ENCODE peak calls at places on chromosomes 3 and 15, in four cellular contexts. I is stomach, B is epithelial cell of esophagus, D is choroid plexus epithelial cell. Y is an unnamed sample.
A peak's percentile ranks its signal among the peaks of the same experiment; 100 is the strongest.

GRCh38 chr15:29143909-29144308 is 125.7 kb downstream of the NSMCE3 start:
- DNase-seq in I (no peak), B (no peak), D (peak; percentile 63), Y (no peak)

GRCh38 chr3:9826815-9827574 is 16.8 kb downstream of the RPUSD3 start:
- DNase-seq in I (no peak), B (peak; percentile 42), D (peak; percentile 37), Y (no peak)

GRCh38 chr15:30991301-30992072 is at the start of gene MTMR10:
- DNase-seq in I (peak; percentile 82), B (peak; percentile 84), D (peak; percentile 79), Y (no peak)

GRCh38 chr15:31473384-31474058 is 146.9 kb downstream of the KLF13 start:
- DNase-seq in I (peak; percentile 21), B (no peak), D (no peak), Y (no peak)

GRCh38 chr3:56131976-56132590 is 336.2 kb downstream of the ERC2 start:
- DNase-seq in I (no peak), B (peak; percentile 95), D (peak; percentile 97), Y (no peak)

GRCh38 chr3:32297366-32297765 is 58.9 kb downstream of the CMTM8 start:
- DNase-seq in I (no peak), B (no peak), D (no peak), Y (no peak)

GRCh38 chr15:59174846-59175831 is 31.5 kb upstream of the LDHAL6B start:
- DNase-seq in I (peak; percentile 37), B (peak; percentile 86), D (peak; percentile 86), Y (peak; percentile 37)

GRCh38 chr3:12396475-12396874 is 87.8 kb upstream of the TSEN2 start:
- DNase-seq in I (no peak), B (no peak), D (no peak), Y (no peak)

GRCh38 chr3:46878796-46879436 is 1.4 kb downstream of the PTH1R start:
- DNase-seq in I (no peak), B (peak; percentile 7), D (no peak), Y (no peak)

GRCh38 chr3:47540281-47540680 is 26.8 kb upstream of the ELP6 start:
- DNase-seq in I (no peak), B (peak; percentile 26), D (no peak), Y (no peak)

GRCh38 chr3:12986986-12987385 is 86.2 kb downstream of the IQSEC1 start:
- DNase-seq in I (peak; percentile 71), B (no peak), D (no peak), Y (no peak)

GRCh38 chr3:160841455-160841854 is 85.4 kb downstream of the PPM1L start:
- DNase-seq in I (no peak), B (no peak), D (no peak), Y (no peak)
- TF ChIP-seq CTCF in I (no peak), B (no peak), D (no peak), Y (no peak)

DNA sequence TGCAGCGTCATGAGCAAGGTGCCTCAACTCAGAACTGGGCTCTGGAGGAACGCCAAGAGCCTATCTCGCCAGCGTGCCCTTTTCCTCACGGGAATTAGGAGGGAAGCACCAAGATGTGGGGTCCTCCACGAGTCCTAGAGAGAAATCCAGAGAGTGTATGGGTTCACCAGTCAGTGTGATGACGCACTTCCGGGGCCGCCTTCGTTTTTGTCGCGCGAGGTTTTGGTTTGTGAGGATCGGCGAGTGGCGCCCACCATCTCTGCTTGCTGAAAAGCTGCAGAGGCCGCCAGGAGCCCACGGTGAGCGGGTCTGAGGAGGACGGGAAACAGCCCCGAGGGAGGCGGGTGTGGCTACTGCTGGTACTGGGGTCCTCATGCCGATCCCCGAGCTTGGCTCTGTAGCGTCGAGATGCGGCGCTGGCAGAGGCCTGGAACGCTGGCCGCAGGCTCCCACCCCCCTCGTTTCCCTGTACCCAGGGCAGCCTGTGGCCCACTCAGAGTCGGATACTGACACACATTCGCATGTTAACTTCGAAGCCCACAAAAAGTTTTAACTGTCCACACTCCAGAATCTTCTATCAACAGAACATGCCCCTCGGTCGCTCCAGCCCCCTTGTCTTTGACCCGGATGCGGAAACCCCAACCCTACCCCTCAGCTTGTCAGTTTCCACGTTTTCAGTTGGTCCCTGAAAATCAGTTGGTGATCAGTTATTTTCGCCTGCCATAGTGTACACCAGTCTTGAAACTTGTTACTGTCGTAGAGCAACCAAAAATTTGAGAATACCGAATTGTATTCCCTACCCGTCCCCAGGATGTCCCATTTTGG is 30.4 kb downstream of the ZNF662 start:
- DNase-seq in I (peak; percentile 27), B (peak; percentile 46), D (peak; percentile 48), Y (no peak)
- H3K4me3 ChIP-seq in I (peak overlapping the region; percentile 38), B (peak overlapping the region; percentile 46), D (peak overlapping the region; percentile 60), Y (no peak overlapping the region)

DNA sequence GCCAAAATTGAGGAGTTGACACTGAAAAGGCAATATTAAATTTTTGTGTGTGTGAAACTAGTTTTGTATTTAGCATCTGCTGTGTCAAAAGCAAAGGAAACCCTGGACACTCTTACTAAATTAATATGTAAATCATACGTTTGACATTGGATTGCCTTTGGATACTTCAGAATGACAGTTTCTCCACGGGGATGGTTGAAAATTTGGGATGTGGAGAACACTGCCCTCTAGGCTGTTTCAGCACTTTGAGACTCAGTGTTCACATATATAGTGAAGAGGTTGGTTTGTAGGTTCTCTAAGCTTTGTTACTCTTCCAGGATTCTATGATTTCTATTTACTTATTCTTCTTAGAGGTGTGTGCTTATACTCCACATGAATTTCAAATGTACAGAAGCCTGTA is 3.0 kb downstream of the ROBO2 start:
- DNase-seq in I (no peak), B (no peak), D (peak; percentile 16), Y (no peak)
- TF ChIP-seq CTCF in I (no peak), B (peak; percentile 43), D (peak; percentile 58), Y (no peak)

DNA sequence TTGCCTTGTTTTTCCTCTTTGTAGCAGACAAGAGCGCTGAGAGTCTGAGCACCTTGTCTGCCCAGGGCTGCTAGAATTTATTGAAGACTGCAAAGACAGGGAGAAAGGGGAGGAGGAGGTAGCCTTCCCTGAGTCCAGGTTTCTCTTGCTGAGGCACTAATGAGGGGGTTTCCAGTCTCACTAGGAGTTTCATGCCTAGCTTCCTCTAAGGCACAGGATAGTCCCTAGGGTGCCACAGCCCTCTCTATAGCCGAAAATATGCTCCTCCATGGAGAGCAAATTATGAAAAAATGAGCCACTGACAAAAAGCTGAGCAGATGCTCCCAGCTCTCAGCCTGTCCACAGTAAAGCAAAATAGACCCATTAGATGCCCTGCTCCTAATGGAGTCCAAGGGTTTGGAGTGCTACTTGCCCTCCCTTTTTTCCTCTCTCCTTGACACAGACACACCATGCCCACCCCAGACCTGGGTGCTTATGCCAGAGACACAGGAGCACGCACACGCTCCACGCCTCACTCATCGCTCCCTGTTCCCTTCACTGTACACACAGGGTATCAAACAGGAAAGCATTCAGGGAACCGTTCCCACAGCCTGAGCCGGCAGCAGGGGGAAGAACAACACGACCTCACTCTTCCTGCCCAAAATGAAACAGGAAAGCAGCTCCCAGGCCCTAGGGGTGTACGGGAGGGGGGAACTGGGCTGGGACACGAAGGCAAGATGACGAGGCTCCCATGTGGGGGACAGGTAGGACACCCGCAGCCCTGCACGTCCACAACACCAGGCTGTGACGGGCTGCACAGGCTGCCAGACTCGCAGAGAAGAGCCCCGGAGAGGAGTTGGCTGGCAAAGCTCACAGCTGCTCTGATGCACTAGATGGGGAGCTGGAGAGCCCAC is 11.0 kb downstream of the DLL4 start:
- DNase-seq in I (no peak), B (no peak), D (no peak), Y (no peak)
- H3K4me3 ChIP-seq in I (no peak overlapping the region), B (no peak overlapping the region), D (no peak overlapping the region), Y (no peak overlapping the region)